ENCODE peak calls at places on chromosome 18, in nine cellular contexts. One of them, this sample, is unnamed.

GRCh38 chr18:9738266-9738969 is 30.3 kb downstream of the RAB31 start:
- DNase-seq in activated CD8-positive, alpha-beta memory T cell treated with anti-CD3 and anti-CD28 coated beads, Interleukin-2, amount 50 U/mL, for 4 hours: no peak
- DNase-seq in fibroblast of the conjunctiva: no peak
- DNase-seq in ACHN: no peak
- DNase-seq in cardiac fibroblast: no peak
- DNase-seq in Peyer's patch: peak
- DNase-seq in activated gamma-delta T cell treated with Interleukin-2 at 50 U/mL for 16 hours: no peak
- DNase-seq in OCI-M1: no peak
- DNase-seq in anterior cingulate cortex: no peak
- DNase-seq in this sample: no peak

GRCh38 chr18:51321696-51322095 is 124.2 kb upstream of the MEX3C start:
- DNase-seq in activated CD8-positive, alpha-beta memory T cell treated with anti-CD3 and anti-CD28 coated beads, Interleukin-2, amount 50 U/mL, for 4 hours: no peak
- DNase-seq in fibroblast of the conjunctiva: no peak
- DNase-seq in ACHN: no peak
- DNase-seq in cardiac fibroblast: no peak
- DNase-seq in Peyer's patch: no peak
- DNase-seq in activated gamma-delta T cell treated with Interleukin-2 at 50 U/mL for 16 hours: no peak
- DNase-seq in OCI-M1: no peak
- DNase-seq in anterior cingulate cortex: no peak
- DNase-seq in this sample: no peak

GRCh38 chr18:61203151-61203550 is 130.1 kb upstream of the CDH20 start:
- DNase-seq in activated CD8-positive, alpha-beta memory T cell treated with anti-CD3 and anti-CD28 coated beads, Interleukin-2, amount 50 U/mL, for 4 hours: no peak
- DNase-seq in fibroblast of the conjunctiva: no peak
- DNase-seq in ACHN: no peak
- DNase-seq in cardiac fibroblast: peak
- DNase-seq in Peyer's patch: no peak
- DNase-seq in activated gamma-delta T cell treated with Interleukin-2 at 50 U/mL for 16 hours: no peak
- DNase-seq in OCI-M1: no peak
- DNase-seq in anterior cingulate cortex: no peak
- DNase-seq in this sample: no peak

GRCh38 chr18:76524477-76524876 is 29.4 kb upstream of the ZNF516 start:
- DNase-seq in activated CD8-positive, alpha-beta memory T cell treated with anti-CD3 and anti-CD28 coated beads, Interleukin-2, amount 50 U/mL, for 4 hours: no peak
- DNase-seq in fibroblast of the conjunctiva: no peak
- DNase-seq in ACHN: no peak
- DNase-seq in cardiac fibroblast: no peak
- DNase-seq in Peyer's patch: no peak
- DNase-seq in activated gamma-delta T cell treated with Interleukin-2 at 50 U/mL for 16 hours: no peak
- DNase-seq in OCI-M1: no peak
- DNase-seq in anterior cingulate cortex: no peak
- DNase-seq in this sample: no peak

GRCh38 chr18:6885992-6886823 is 156.7 kb downstream of the ARHGAP28 start:
- DNase-seq in activated CD8-positive, alpha-beta memory T cell treated with anti-CD3 and anti-CD28 coated beads, Interleukin-2, amount 50 U/mL, for 4 hours: no peak
- DNase-seq in fibroblast of the conjunctiva: no peak
- DNase-seq in ACHN: peak
- DNase-seq in cardiac fibroblast: peak
- DNase-seq in Peyer's patch: peak
- DNase-seq in activated gamma-delta T cell treated with Interleukin-2 at 50 U/mL for 16 hours: no peak
- DNase-seq in OCI-M1: peak
- DNase-seq in anterior cingulate cortex: peak
- DNase-seq in this sample: peak

GRCh38 chr18:56152547-56152946 is 485.8 kb downstream of the TXNL1 start:
- DNase-seq in activated CD8-positive, alpha-beta memory T cell treated with anti-CD3 and anti-CD28 coated beads, Interleukin-2, amount 50 U/mL, for 4 hours: no peak
- DNase-seq in fibroblast of the conjunctiva: no peak
- DNase-seq in ACHN: no peak
- DNase-seq in cardiac fibroblast: no peak
- DNase-seq in Peyer's patch: no peak
- DNase-seq in activated gamma-delta T cell treated with Interleukin-2 at 50 U/mL for 16 hours: no peak
- DNase-seq in OCI-M1: no peak
- DNase-seq in anterior cingulate cortex: no peak
- DNase-seq in this sample: no peak

GRCh38 chr18:22219568-22220355 is 50.4 kb downstream of the GATA6 start:
- DNase-seq in activated CD8-positive, alpha-beta memory T cell treated with anti-CD3 and anti-CD28 coated beads, Interleukin-2, amount 50 U/mL, for 4 hours: no peak
- DNase-seq in fibroblast of the conjunctiva: no peak
- DNase-seq in ACHN: no peak
- DNase-seq in cardiac fibroblast: no peak
- DNase-seq in Peyer's patch: no peak
- DNase-seq in activated gamma-delta T cell treated with Interleukin-2 at 50 U/mL for 16 hours: no peak
- DNase-seq in OCI-M1: no peak
- DNase-seq in anterior cingulate cortex: no peak
- DNase-seq in this sample: no peak

GRCh38 chr18:54945726-54946125 is 13.5 kb downstream of the CCDC68 start:
- DNase-seq in activated CD8-positive, alpha-beta memory T cell treated with anti-CD3 and anti-CD28 coated beads, Interleukin-2, amount 50 U/mL, for 4 hours: no peak
- DNase-seq in fibroblast of the conjunctiva: no peak
- DNase-seq in ACHN: no peak
- DNase-seq in cardiac fibroblast: no peak
- DNase-seq in Peyer's patch: no peak
- DNase-seq in activated gamma-delta T cell treated with Interleukin-2 at 50 U/mL for 16 hours: no peak
- DNase-seq in OCI-M1: peak
- DNase-seq in anterior cingulate cortex: no peak
- DNase-seq in this sample: no peak

GRCh38 chr18:67854340-67854739 is 337.8 kb upstream of the DSEL start:
- DNase-seq in activated CD8-positive, alpha-beta memory T cell treated with anti-CD3 and anti-CD28 coated beads, Interleukin-2, amount 50 U/mL, for 4 hours: no peak
- DNase-seq in fibroblast of the conjunctiva: no peak
- DNase-seq in ACHN: no peak
- DNase-seq in cardiac fibroblast: peak
- DNase-seq in Peyer's patch: no peak
- DNase-seq in activated gamma-delta T cell treated with Interleukin-2 at 50 U/mL for 16 hours: no peak
- DNase-seq in OCI-M1: no peak
- DNase-seq in anterior cingulate cortex: no peak
- DNase-seq in this sample: no peak

GRCh38 chr18:13136056-13136688 is 82.4 kb upstream of the LDLRAD4 start:
- DNase-seq in activated CD8-positive, alpha-beta memory T cell treated with anti-CD3 and anti-CD28 coated beads, Interleukin-2, amount 50 U/mL, for 4 hours: peak
- DNase-seq in fibroblast of the conjunctiva: no peak
- DNase-seq in ACHN: no peak
- DNase-seq in cardiac fibroblast: peak
- DNase-seq in Peyer's patch: no peak
- DNase-seq in activated gamma-delta T cell treated with Interleukin-2 at 50 U/mL for 16 hours: peak
- DNase-seq in OCI-M1: peak
- DNase-seq in anterior cingulate cortex: no peak
- DNase-seq in this sample: no peak

GRCh38 chr18:11999431-11999830 is 18.1 kb downstream of the IMPA2 start:
- DNase-seq in activated CD8-positive, alpha-beta memory T cell treated with anti-CD3 and anti-CD28 coated beads, Interleukin-2, amount 50 U/mL, for 4 hours: no peak
- DNase-seq in fibroblast of the conjunctiva: no peak
- DNase-seq in ACHN: no peak
- DNase-seq in cardiac fibroblast: no peak
- DNase-seq in Peyer's patch: no peak
- DNase-seq in activated gamma-delta T cell treated with Interleukin-2 at 50 U/mL for 16 hours: no peak
- DNase-seq in OCI-M1: no peak
- DNase-seq in anterior cingulate cortex: no peak
- DNase-seq in this sample: no peak

GRCh38 chr18:40012931-40013609 is 1942.0 kb upstream of the PIK3C3 start:
- DNase-seq in activated CD8-positive, alpha-beta memory T cell treated with anti-CD3 and anti-CD28 coated beads, Interleukin-2, amount 50 U/mL, for 4 hours: no peak
- DNase-seq in fibroblast of the conjunctiva: peak
- DNase-seq in ACHN: no peak
- DNase-seq in cardiac fibroblast: peak
- DNase-seq in Peyer's patch: no peak
- DNase-seq in activated gamma-delta T cell treated with Interleukin-2 at 50 U/mL for 16 hours: no peak
- DNase-seq in OCI-M1: no peak
- DNase-seq in anterior cingulate cortex: no peak
- DNase-seq in this sample: no peak

GRCh38 chr18:48852292-48852691 is 98.5 kb downstream of the SMAD7 start:
- DNase-seq in activated CD8-positive, alpha-beta memory T cell treated with anti-CD3 and anti-CD28 coated beads, Interleukin-2, amount 50 U/mL, for 4 hours: no peak
- DNase-seq in fibroblast of the conjunctiva: no peak
- DNase-seq in ACHN: no peak
- DNase-seq in cardiac fibroblast: peak
- DNase-seq in Peyer's patch: no peak
- DNase-seq in activated gamma-delta T cell treated with Interleukin-2 at 50 U/mL for 16 hours: no peak
- DNase-seq in OCI-M1: no peak
- DNase-seq in anterior cingulate cortex: no peak
- DNase-seq in this sample: no peak

GRCh38 chr18:8787764-8788163 is 82.4 kb downstream of the MTCL1 start:
- DNase-seq in activated CD8-positive, alpha-beta memory T cell treated with anti-CD3 and anti-CD28 coated beads, Interleukin-2, amount 50 U/mL, for 4 hours: no peak
- DNase-seq in fibroblast of the conjunctiva: no peak
- DNase-seq in ACHN: no peak
- DNase-seq in cardiac fibroblast: no peak
- DNase-seq in Peyer's patch: no peak
- DNase-seq in activated gamma-delta T cell treated with Interleukin-2 at 50 U/mL for 16 hours: no peak
- DNase-seq in OCI-M1: no peak
- DNase-seq in anterior cingulate cortex: no peak
- DNase-seq in this sample: no peak

GRCh38 chr18:58891753-58892152 is 27.1 kb downstream of the ZNF532 start:
- DNase-seq in activated CD8-positive, alpha-beta memory T cell treated with anti-CD3 and anti-CD28 coated beads, Interleukin-2, amount 50 U/mL, for 4 hours: no peak
- DNase-seq in fibroblast of the conjunctiva: no peak
- DNase-seq in ACHN: peak
- DNase-seq in cardiac fibroblast: peak
- DNase-seq in Peyer's patch: no peak
- DNase-seq in activated gamma-delta T cell treated with Interleukin-2 at 50 U/mL for 16 hours: no peak
- DNase-seq in OCI-M1: peak
- DNase-seq in anterior cingulate cortex: no peak
- DNase-seq in this sample: no peak

GRCh38 chr18:63410792-63411191 is 11.5 kb downstream of the VPS4B start:
- DNase-seq in activated CD8-positive, alpha-beta memory T cell treated with anti-CD3 and anti-CD28 coated beads, Interleukin-2, amount 50 U/mL, for 4 hours: no peak
- DNase-seq in fibroblast of the conjunctiva: peak
- DNase-seq in ACHN: peak
- DNase-seq in cardiac fibroblast: peak
- DNase-seq in Peyer's patch: peak
- DNase-seq in activated gamma-delta T cell treated with Interleukin-2 at 50 U/mL for 16 hours: no peak
- DNase-seq in OCI-M1: no peak
- DNase-seq in anterior cingulate cortex: no peak
- DNase-seq in this sample: no peak

GRCh38 chr18:49648326-49648725 is 86.5 kb downstream of the LIPG start:
- DNase-seq in activated CD8-positive, alpha-beta memory T cell treated with anti-CD3 and anti-CD28 coated beads, Interleukin-2, amount 50 U/mL, for 4 hours: no peak
- DNase-seq in fibroblast of the conjunctiva: no peak
- DNase-seq in ACHN: no peak
- DNase-seq in cardiac fibroblast: no peak
- DNase-seq in Peyer's patch: peak
- DNase-seq in activated gamma-delta T cell treated with Interleukin-2 at 50 U/mL for 16 hours: no peak
- DNase-seq in OCI-M1: no peak
- DNase-seq in anterior cingulate cortex: no peak
- DNase-seq in this sample: no peak

GRCh38 chr18:79523221-79523737 is 127.5 kb downstream of the NFATC1 start:
- DNase-seq in activated CD8-positive, alpha-beta memory T cell treated with anti-CD3 and anti-CD28 coated beads, Interleukin-2, amount 50 U/mL, for 4 hours: peak
- DNase-seq in fibroblast of the conjunctiva: no peak
- DNase-seq in ACHN: no peak
- DNase-seq in cardiac fibroblast: no peak
- DNase-seq in Peyer's patch: peak
- DNase-seq in activated gamma-delta T cell treated with Interleukin-2 at 50 U/mL for 16 hours: no peak
- DNase-seq in OCI-M1: no peak
- DNase-seq in anterior cingulate cortex: no peak
- DNase-seq in this sample: no peak

GRCh38 chr18:36066001-36066400 is 1.4 kb downstream of the RPRD1A start:
- DNase-seq in activated CD8-positive, alpha-beta memory T cell treated with anti-CD3 and anti-CD28 coated beads, Interleukin-2, amount 50 U/mL, for 4 hours: no peak
- DNase-seq in fibroblast of the conjunctiva: no peak
- DNase-seq in ACHN: no peak
- DNase-seq in cardiac fibroblast: peak
- DNase-seq in Peyer's patch: no peak
- DNase-seq in activated gamma-delta T cell treated with Interleukin-2 at 50 U/mL for 16 hours: no peak
- DNase-seq in OCI-M1: peak
- DNase-seq in anterior cingulate cortex: no peak
- DNase-seq in this sample: no peak

GRCh38 chr18:70423988-70424387 is 135.1 kb downstream of the SOCS6 start:
- DNase-seq in activated CD8-positive, alpha-beta memory T cell treated with anti-CD3 and anti-CD28 coated beads, Interleukin-2, amount 50 U/mL, for 4 hours: no peak
- DNase-seq in fibroblast of the conjunctiva: peak
- DNase-seq in ACHN: no peak
- DNase-seq in cardiac fibroblast: no peak
- DNase-seq in Peyer's patch: no peak
- DNase-seq in activated gamma-delta T cell treated with Interleukin-2 at 50 U/mL for 16 hours: no peak
- DNase-seq in OCI-M1: no peak
- DNase-seq in anterior cingulate cortex: no peak
- DNase-seq in this sample: no peak

GRCh38 chr18:73153271-73153670 is 285.5 kb upstream of the NETO1 start:
- DNase-seq in activated CD8-positive, alpha-beta memory T cell treated with anti-CD3 and anti-CD28 coated beads, Interleukin-2, amount 50 U/mL, for 4 hours: no peak
- DNase-seq in fibroblast of the conjunctiva: peak
- DNase-seq in ACHN: no peak
- DNase-seq in cardiac fibroblast: peak
- DNase-seq in Peyer's patch: no peak
- DNase-seq in activated gamma-delta T cell treated with Interleukin-2 at 50 U/mL for 16 hours: no peak
- DNase-seq in OCI-M1: no peak
- DNase-seq in anterior cingulate cortex: no peak
- DNase-seq in this sample: no peak

GRCh38 chr18:1488957-1489356 is 584.3 kb downstream of the ADCYAP1 start:
- DNase-seq in activated CD8-positive, alpha-beta memory T cell treated with anti-CD3 and anti-CD28 coated beads, Interleukin-2, amount 50 U/mL, for 4 hours: no peak
- DNase-seq in fibroblast of the conjunctiva: no peak
- DNase-seq in ACHN: no peak
- DNase-seq in cardiac fibroblast: no peak
- DNase-seq in Peyer's patch: no peak
- DNase-seq in activated gamma-delta T cell treated with Interleukin-2 at 50 U/mL for 16 hours: no peak
- DNase-seq in OCI-M1: no peak
- DNase-seq in anterior cingulate cortex: no peak
- DNase-seq in this sample: no peak